ENCODE peak calls at places on chromosomes 12 and 14, in ten cellular contexts. J, N, Q, M, F, T, B, L, P and I are unnamed samples.

GRCh38 chr14:76056128-76056527 is 70.6 kb downstream of the IFT43 start:
- DNase-seq in J (peak), N (peak), Q (no peak), M (no peak), F (peak), T (no peak), B (peak), L (no peak), P (no peak), I (no peak)

GRCh38 chr12:96414637-96415036 is 14.4 kb upstream of the CDK17 start:
- DNase-seq in J (no peak), N (no peak), Q (no peak), M (no peak), F (no peak), T (no peak), B (no peak), L (no peak), P (no peak), I (no peak)

GRCh38 chr14:105087963-105088811 is 23.0 kb upstream of the GPR132 start:
- DNase-seq in J (peak), N (peak), Q (no peak), M (no peak), F (peak), T (no peak), B (peak), L (no peak), P (peak), I (peak)

GRCh38 chr12:114397978-114398881 is 7.7 kb downstream of the TBX5 start:
- DNase-seq in J (no peak), N (no peak), Q (no peak), M (no peak), F (no peak), T (no peak), B (no peak), L (no peak), P (no peak), I (no peak)

GRCh38 chr12:124391340-124392261 is 96.7 kb downstream of the RFLNA start:
- DNase-seq in J (peak), N (no peak), Q (peak), M (peak), F (peak), T (no peak), B (peak), L (no peak), P (no peak), I (peak)

GRCh38 chr14:80350707-80351106 is 139.4 kb upstream of the DIO2 start:
- DNase-seq in J (no peak), N (no peak), Q (no peak), M (no peak), F (no peak), T (no peak), B (no peak), L (no peak), P (no peak), I (no peak)

GRCh38 chr12:16046266-16046665 is 135.1 kb downstream of the DERA start:
- DNase-seq in J (no peak), N (no peak), Q (no peak), M (no peak), F (no peak), T (no peak), B (no peak), L (no peak), P (no peak), I (no peak)

GRCh38 chr12:104677441-104678089 is 220.8 kb downstream of the CHST11 start:
- DNase-seq in J (no peak), N (no peak), Q (no peak), M (no peak), F (no peak), T (no peak), B (no peak), L (no peak), P (no peak), I (no peak)

GRCh38 chr12:50980545-50980944 is 28.2 kb downstream of the HIGD1C start:
- DNase-seq in J (no peak), N (no peak), Q (no peak), M (no peak), F (no peak), T (no peak), B (no peak), L (no peak), P (no peak), I (no peak)

GRCh38 chr12:17383321-17383720 is 706.7 kb downstream of the RERGL start:
- DNase-seq in J (no peak), N (no peak), Q (no peak), M (no peak), F (no peak), T (no peak), B (no peak), L (no peak), P (no peak), I (no peak)

GRCh38 chr12:128783129-128783574 is 40.6 kb downstream of the SLC15A4 start:
- DNase-seq in J (no peak), N (peak), Q (peak), M (peak), F (peak), T (no peak), B (peak), L (no peak), P (no peak), I (no peak)

GRCh38 chr14:23327947-23328744 is 6.9 kb downstream of the PABPN1 start:
- DNase-seq in J (peak), N (peak), Q (peak), M (peak), F (peak), T (peak), B (peak), L (peak), P (peak), I (peak)

GRCh38 chr12:90959538-90960139 is 4.7 kb upstream of the CCER1 start:
- DNase-seq in J (peak), N (peak), Q (no peak), M (peak), F (peak), T (no peak), B (peak), L (peak), P (peak), I (no peak)

GRCh38 chr12:118187746-118188390 is 51.9 kb downstream of the PEBP1 start:
- DNase-seq in J (no peak), N (no peak), Q (no peak), M (no peak), F (no peak), T (no peak), B (no peak), L (no peak), P (no peak), I (no peak)

GRCh38 chr14:100486025-100486828 is 101.0 kb downstream of the BEGAIN start:
- DNase-seq in J (peak), N (peak), Q (peak), M (peak), F (peak), T (peak), B (peak), L (no peak), P (peak), I (peak)